ENCODE peak calls at places on chromosomes 4 and X, in five cellular contexts. G, E, A, X and Z are unnamed samples.

GRCh38 chrX:119870626-119871131 is 854 bp downstream of the RNF113A start:
- DNase-seq in G (no peak), E (no peak), A (no peak), X (no peak), Z (no peak)

GRCh38 chrX:70508296-70508911 is 63.8 kb downstream of the DLG3 start:
- DNase-seq in G (no peak), E (no peak), A (no peak), X (no peak), Z (no peak)

GRCh38 chr4:100295792-100296191 is 105.5 kb upstream of the DDIT4L start:
- DNase-seq in G (no peak), E (peak), A (no peak), X (no peak), Z (no peak)

GRCh38 chr4:173436149-173436579 is 37.2 kb upstream of the SCRG1 start:
- DNase-seq in G (no peak), E (peak), A (no peak), X (no peak), Z (no peak)

GRCh38 chr4:1323635-1324442 is 23.2 kb upstream of the UVSSA start:
- DNase-seq in G (no peak), E (peak), A (no peak), X (peak), Z (no peak)

GRCh38 chr4:55237839-55238238 is 108.2 kb upstream of the SRD5A3 start:
- DNase-seq in G (no peak), E (no peak), A (no peak), X (no peak), Z (no peak)

GRCh38 chr4:64359496-64359895 is 49.8 kb downstream of the TECRL start:
- DNase-seq in G (no peak), E (no peak), A (no peak), X (no peak), Z (no peak)

GRCh38 chr4:128483816-128484215 is 196.2 kb upstream of the PGRMC2 start:
- DNase-seq in G (no peak), E (peak), A (no peak), X (no peak), Z (no peak)

GRCh38 chr4:4914059-4914820 is 54.8 kb downstream of the MSX1 start:
- DNase-seq in G (no peak), E (peak), A (no peak), X (peak), Z (peak)

GRCh38 chr4:8616831-8617230 is 24.3 kb downstream of the CPZ start:
- DNase-seq in G (no peak), E (no peak), A (no peak), X (no peak), Z (no peak)

GRCh38 chr4:98482847-98483806 is 175.3 kb downstream of the TSPAN5 start:
- DNase-seq in G (no peak), E (peak), A (no peak), X (peak), Z (no peak)

GRCh38 chrX:23694606-23695005 is 27.3 kb downstream of the PRDX4 start:
- DNase-seq in G (peak), E (peak), A (peak), X (peak), Z (no peak)

GRCh38 chrX:41022579-41022978 is 62.7 kb upstream of the USP9X start:
- DNase-seq in G (no peak), E (peak), A (no peak), X (peak), Z (no peak)

GRCh38 chr4:128601992-128602695 is 207.4 kb upstream of the JADE1 start:
- DNase-seq in G (no peak), E (peak), A (no peak), X (no peak), Z (no peak)

GRCh38 chr4:22434895-22435294 is 81.0 kb downstream of the ADGRA3 start:
- DNase-seq in G (peak), E (peak), A (no peak), X (peak), Z (no peak)

GRCh38 chrX:153765138-153766079 is 1.4 kb downstream of the PLXNB3 start:
- DNase-seq in G (peak), E (no peak), A (no peak), X (no peak), Z (no peak)

GRCh38 chr4:14726441-14727405 is 275.6 kb upstream of the CPEB2 start:
- DNase-seq in G (no peak), E (peak), A (no peak), X (peak), Z (no peak)

GRCh38 chrX:32524385-32524784 is 687.0 kb downstream of the DMD start:
- DNase-seq in G (no peak), E (no peak), A (no peak), X (no peak), Z (no peak)

GRCh38 chr4:45636175-45636574 is 487.7 kb downstream of the GABRG1 start:
- DNase-seq in G (no peak), E (no peak), A (no peak), X (no peak), Z (no peak)

GRCh38 chr4:1033840-1034551 is 22.6 kb downstream of the FGFRL1 start:
- DNase-seq in G (no peak), E (peak), A (no peak), X (no peak), Z (no peak)

GRCh38 chr4:156336516-156336915 is 382.9 kb upstream of the CTSO start:
- DNase-seq in G (no peak), E (peak), A (no peak), X (no peak), Z (no peak)

GRCh38 chr4:119656986-119657635 is 28.5 kb upstream of the PDE5A start:
- DNase-seq in G (no peak), E (peak), A (no peak), X (peak), Z (no peak)

GRCh38 chrX:27889878-27890277 is 82.1 kb downstream of the MAGEB10 start:
- DNase-seq in G (no peak), E (no peak), A (no peak), X (no peak), Z (no peak)

GRCh38 chr4:6369511-6369910 is 99.9 kb downstream of the WFS1 start:
- DNase-seq in G (no peak), E (no peak), A (no peak), X (no peak), Z (no peak)

GRCh38 chrX:139881130-139881529 is 51.7 kb downstream of the ATP11C start:
- DNase-seq in G (no peak), E (peak), A (no peak), X (no peak), Z (no peak)

GRCh38 chr4:126405369-126405982 is 1090.7 kb downstream of the FAT4 start:
- DNase-seq in G (no peak), E (peak), A (no peak), X (no peak), Z (no peak)

GRCh38 chr4:4837316-4837715 is 22.1 kb upstream of the MSX1 start:
- DNase-seq in G (no peak), E (no peak), A (no peak), X (no peak), Z (no peak)

GRCh38 chr4:93867416-93868001 is 39.0 kb downstream of the ATOH1 start:
- DNase-seq in G (no peak), E (no peak), A (no peak), X (no peak), Z (no peak)

GRCh38 chr4:93870876-93871458 is 42.4 kb downstream of the ATOH1 start:
- DNase-seq in G (no peak), E (no peak), A (no peak), X (no peak), Z (no peak)

GRCh38 chr4:93865650-93866049 is 37.1 kb downstream of the ATOH1 start:
- DNase-seq in G (no peak), E (no peak), A (no peak), X (no peak), Z (no peak)
- TF ChIP-seq CTCF in G (peak), E (no peak), A (peak), X (no peak), Z (no peak)

DNA sequence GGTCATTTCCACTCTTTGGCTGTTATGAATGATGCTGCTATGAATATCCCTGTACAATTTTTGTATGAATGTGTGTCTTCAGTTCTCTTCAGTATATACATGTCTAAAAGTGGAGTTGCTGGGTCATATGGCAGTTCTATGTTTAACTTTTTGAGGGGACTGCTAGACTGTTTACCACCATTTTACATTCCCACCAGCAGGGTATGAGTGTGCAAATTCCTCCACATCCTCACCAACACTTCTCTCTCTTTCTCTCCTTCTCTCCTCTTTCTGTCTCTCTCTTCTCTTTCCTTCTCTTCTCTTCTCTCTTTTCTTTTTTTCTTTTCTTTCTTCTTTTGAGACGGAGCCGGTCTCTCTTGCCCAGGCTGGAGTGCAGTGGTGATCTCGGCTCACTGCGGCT is 7.8 kb downstream of the WWC2 start:
- DNase-seq in G (no peak), E (no peak), A (no peak), X (no peak), Z (no peak)
- TF ChIP-seq CTCF in G (peak), E (no peak), A (peak), X (no peak), Z (peak)

GRCh38 chrX:46553935-46554334 is 8.7 kb upstream of the ZNF674 start:
- DNase-seq in G (no peak), E (no peak), A (no peak), X (no peak), Z (no peak)

GRCh38 chrX:46551494-46552128 is 6.4 kb upstream of the ZNF674 start:
- DNase-seq in G (no peak), E (peak), A (no peak), X (no peak), Z (no peak)

GRCh38 chrX:46549914-46550313 is 4.7 kb upstream of the ZNF674 start:
- DNase-seq in G (no peak), E (no peak), A (no peak), X (no peak), Z (no peak)

GRCh38 chrX:46559062-46559461 is 13.8 kb upstream of the ZNF674 start:
- DNase-seq in G (no peak), E (no peak), A (no peak), X (no peak), Z (no peak)

DNA sequence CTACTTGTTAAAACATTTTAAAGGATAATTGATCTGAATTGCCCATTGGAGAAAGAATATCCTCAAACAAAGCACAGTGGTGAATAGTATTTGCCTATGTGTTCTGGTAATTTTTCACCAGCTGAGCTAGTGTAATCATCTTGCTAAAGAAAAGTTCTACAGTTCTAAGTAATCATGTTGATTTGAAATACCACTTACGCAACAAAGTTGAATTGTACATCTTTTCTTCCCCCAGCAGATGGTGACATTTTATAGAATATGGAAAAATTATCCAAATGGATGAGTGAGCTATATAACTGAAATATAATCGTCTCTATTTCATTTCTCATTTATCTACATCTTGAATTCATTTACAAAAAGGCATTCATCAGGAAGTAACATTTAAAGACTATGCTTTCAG is 9.7 kb upstream of the ZNF674 start:
- DNase-seq in G (no peak), E (no peak), A (no peak), X (no peak), Z (no peak)
- TF ChIP-seq CTCF in G (peak), E (peak), A (no peak), X (peak), Z (peak)

GRCh38 chr4:87864321-87864720 is 31.6 kb downstream of the MEPE start:
- DNase-seq in G (no peak), E (no peak), A (no peak), X (no peak), Z (no peak)

GRCh38 chr4:87868482-87868881 is 35.7 kb downstream of the MEPE start:
- DNase-seq in G (no peak), E (no peak), A (no peak), X (no peak), Z (no peak)

GRCh38 chr4:87863486-87863885 is 30.7 kb downstream of the MEPE start:
- DNase-seq in G (no peak), E (no peak), A (no peak), X (no peak), Z (no peak)

GRCh38 chr4:87865288-87865687 is 32.5 kb downstream of the MEPE start:
- DNase-seq in G (no peak), E (peak), A (no peak), X (no peak), Z (no peak)

GRCh38 chr4:87865960-87866598 is 33.3 kb downstream of the MEPE start:
- DNase-seq in G (no peak), E (peak), A (no peak), X (no peak), Z (no peak)
- TF ChIP-seq CTCF in G (no peak), E (no peak), A (no peak), X (no peak), Z (no peak)